ENCODE peak calls at places on chromosome 19, in eight cellular contexts. A, W, Z, O, Y, E, H and U are unnamed samples.
A peak's percentile ranks its signal among the peaks of the same experiment; 100 is the strongest.

GRCh38 chr19:50870417-50871089 is 2.7 kb upstream of the KLK2 start:
- DNase-seq in A (peak; percentile 75), W (peak; percentile 26), Z (peak; percentile 31), O (no peak), Y (no peak), E (no peak), H (no peak), U (no peak)

GRCh38 chr19:4487572-4487971 is 15.5 kb downstream of the HDGFL2 start:
- DNase-seq in A (no peak), W (no peak), Z (no peak), O (no peak), Y (no peak), E (no peak), H (no peak), U (no peak)

GRCh38 chr19:3980353-3981251 is 4.7 kb downstream of the EEF2 start:
- DNase-seq in A (no peak), W (no peak), Z (peak; percentile 13), O (no peak), Y (no peak), E (no peak), H (no peak), U (no peak)

GRCh38 chr19:16106121-16106520 is 5.6 kb upstream of the RAB8A start:
- DNase-seq in A (no peak), W (no peak), Z (no peak), O (peak; percentile 77), Y (no peak), E (peak; percentile 53), H (no peak), U (peak; percentile 74)

GRCh38 chr19:46478356-46478986 is 7.1 kb upstream of the PNMA8A start:
- DNase-seq in A (peak; percentile 68), W (no peak), Z (no peak), O (no peak), Y (no peak), E (no peak), H (no peak), U (no peak)

GRCh38 chr19:50330365-50331078 is 1.3 kb upstream of the KCNC3 start:
- DNase-seq in A (peak; percentile 97), W (peak; percentile 75), Z (peak; percentile 86), O (peak; percentile 47), Y (no peak), E (no peak), H (peak; percentile 75), U (peak; percentile 63)

GRCh38 chr19:51333836-51334460 is 8.0 kb downstream of the VSIG10L start:
- DNase-seq in A (peak; percentile 79), W (no peak), Z (no peak), O (no peak), Y (no peak), E (no peak), H (no peak), U (no peak)

GRCh38 chr19:8238251-8238650 is 29.1 kb downstream of the CERS4 start:
- DNase-seq in A (no peak), W (no peak), Z (peak; percentile 91), O (no peak), Y (no peak), E (peak; percentile 35), H (no peak), U (no peak)

GRCh38 chr19:30304540-30304939 is 67.6 kb upstream of the ZNF536 start:
- DNase-seq in A (no peak), W (no peak), Z (no peak), O (no peak), Y (no peak), E (no peak), H (no peak), U (no peak)

GRCh38 chr19:21463449-21464105 is 41.8 kb upstream of the ZNF429 start:
- DNase-seq in A (peak; percentile 97), W (peak; percentile 64), Z (peak; percentile 70), O (no peak), Y (no peak), E (no peak), H (peak; percentile 81), U (peak; percentile 74)

GRCh38 chr19:1911098-1911497 is 5.9 kb downstream of the ADAT3 start:
- DNase-seq in A (no peak), W (no peak), Z (no peak), O (no peak), Y (no peak), E (no peak), H (no peak), U (no peak)

GRCh38 chr19:1725100-1726064 is 27.9 kb upstream of the ONECUT3 start:
- DNase-seq in A (peak; percentile 92), W (peak; percentile 52), Z (peak; percentile 75), O (peak; percentile 16), Y (no peak), E (peak; percentile 28), H (no peak), U (peak; percentile 15)

GRCh38 chr19:5155586-5156210 is 184.9 kb downstream of the PTPRS start:
- DNase-seq in A (no peak), W (no peak), Z (no peak), O (no peak), Y (no peak), E (no peak), H (no peak), U (no peak)

GRCh38 chr19:55597493-55597892 is 1.8 kb downstream of the FIZ1 start:
- DNase-seq in A (no peak), W (no peak), Z (no peak), O (no peak), Y (no peak), E (no peak), H (no peak), U (no peak)

GRCh38 chr19:31220540-31220939 is 128.7 kb downstream of the TSHZ3 start:
- DNase-seq in A (peak; percentile 66), W (peak; percentile 5), Z (no peak), O (peak; percentile 30), Y (no peak), E (peak; percentile 44), H (no peak), U (no peak)

GRCh38 chr19:41299755-41300089 is 10.2 kb upstream of the CCDC97 start:
- DNase-seq in A (no peak), W (peak; percentile 73), Z (no peak), O (no peak), Y (peak; percentile 42), E (peak; percentile 14), H (peak; percentile 69), U (no peak)

GRCh38 chr19:40503300-40503699 is 36.5 kb downstream of the SPTBN4 start:
- DNase-seq in A (peak; percentile 54), W (no peak), Z (peak; percentile 23), O (no peak), Y (no peak), E (no peak), H (no peak), U (no peak)

GRCh38 chr19:38617283-38617763 is 430 bp downstream of the MAP4K1 start:
- DNase-seq in A (no peak), W (no peak), Z (no peak), O (no peak), Y (no peak), E (no peak), H (no peak), U (no peak)

GRCh38 chr19:13652810-13653590 is 111.3 kb upstream of the MRI1 start:
- DNase-seq in A (no peak), W (no peak), Z (no peak), O (no peak), Y (no peak), E (no peak), H (no peak), U (no peak)

GRCh38 chr19:33814181-33815165 is 17.8 kb downstream of the KCTD15 start:
- DNase-seq in A (peak; percentile 30), W (no peak), Z (no peak), O (no peak), Y (no peak), E (no peak), H (no peak), U (no peak)

GRCh38 chr19:40603071-40603718 is 2.0 kb downstream of the LTBP4 start:
- DNase-seq in A (no peak), W (no peak), Z (no peak), O (peak; percentile 41), Y (no peak), E (peak; percentile 61), H (peak; percentile 67), U (peak; percentile 23)

GRCh38 chr19:50415661-50416033 is 3.1 kb upstream of the SPIB start:
- DNase-seq in A (no peak), W (no peak), Z (no peak), O (no peak), Y (no peak), E (no peak), H (no peak), U (no peak)

GRCh38 chr19:5800361-5801270 is 4.3 kb upstream of the NRTN start:
- DNase-seq in A (no peak), W (peak; percentile 70), Z (peak; percentile 52), O (no peak), Y (no peak), E (no peak), H (no peak), U (no peak)

GRCh38 chr19:33394006-33394722 is 20.7 kb downstream of the CEBPG start:
- DNase-seq in A (no peak), W (peak; percentile 33), Z (peak; percentile 27), O (peak; percentile 62), Y (no peak), E (peak; percentile 68), H (no peak), U (no peak)

GRCh38 chr19:42268142-42268703 is 829 bp upstream of the CIC start:
- DNase-seq in A (peak; percentile 99), W (peak; percentile 100), Z (peak; percentile 100), O (peak; percentile 100), Y (peak; percentile 98), E (peak; percentile 100), H (peak; percentile 99), U (peak; percentile 97)

GRCh38 chr19:18470153-18470552 is 32.2 kb upstream of the ISYNA1 start:
- DNase-seq in A (peak; percentile 91), W (no peak), Z (no peak), O (no peak), Y (no peak), E (no peak), H (no peak), U (no peak)

GRCh38 chr19:2478324-2478755 is 2.4 kb downstream of the GADD45B start:
- DNase-seq in A (peak; percentile 81), W (peak; percentile 43), Z (peak; percentile 89), O (peak; percentile 63), Y (no peak), E (peak; percentile 91), H (peak; percentile 3), U (peak; percentile 31)

GRCh38 chr19:41821003-41821735 is 23.3 kb downstream of the LYPD4 start:
- DNase-seq in A (peak; percentile 84), W (peak; percentile 22), Z (peak; percentile 44), O (peak; percentile 51), Y (peak; percentile 1), E (peak; percentile 63), H (peak; percentile 86), U (peak; percentile 54)